ENCODE peak calls at places on chromosome 11, in four cellular contexts. B is GM23338, V is NCI-H345, M is A172. H is an unnamed sample.

GRCh38 chr11:3157381-3158130 is 7.6 kb downstream of the OSBPL5 start:
- DNase-seq in V (no peak), B (no peak), M (peak; percentile 82), H (no peak)

GRCh38 chr11:112289588-112290461 is 29.2 kb upstream of the PLET1 start:
- DNase-seq in M (peak; percentile 24), V (peak; percentile 83), B (peak; percentile 90), H (peak; percentile 80)

GRCh38 chr11:78202733-78203167 is 14.0 kb downstream of the USP35 start:
- DNase-seq in M (no peak), V (no peak), B (no peak), H (peak; percentile 79)

GRCh38 chr11:76660533-76661305 is 9.8 kb downstream of the LRRC32 start:
- DNase-seq in V (no peak), B (no peak), M (no peak), H (no peak)

GRCh38 chr11:11407738-11408084 is 54.7 kb upstream of the CSNK2A3 start:
- DNase-seq in V (peak; percentile 32), M (no peak), B (no peak), H (no peak)

GRCh38 chr11:60767388-60767811 is 10.7 kb downstream of the MS4A15 start:
- DNase-seq in B (peak; percentile 83), V (no peak), M (no peak), H (no peak)

GRCh38 chr11:123193742-123194141 is 1.3 kb downstream of the CLMP start:
- DNase-seq in M (no peak), V (no peak), B (no peak), H (no peak)

GRCh38 chr11:134181707-134182106 is 42.1 kb downstream of the NCAPD3 start:
- DNase-seq in B (no peak), M (no peak), V (no peak), H (no peak)

GRCh38 chr11:128913806-128914205 is 22.6 kb downstream of the KCNJ5 start:
- DNase-seq in B (no peak), V (no peak), M (no peak), H (no peak)

GRCh38 chr11:65437436-65438227 is 15.0 kb downstream of the NEAT1 start:
- DNase-seq in M (peak; percentile 36), B (no peak), V (no peak), H (no peak)

GRCh38 chr11:699116-699508 is 3.5 kb downstream of the TMEM80 start:
- DNase-seq in M (no peak), V (no peak), B (no peak), H (no peak)

GRCh38 chr11:82775218-82775617 is 41.6 kb upstream of the FAM181B start:
- DNase-seq in V (no peak), M (no peak), B (no peak), H (no peak)

GRCh38 chr11:119223856-119224255 is 17.7 kb downstream of the CBL start:
- DNase-seq in B (no peak), M (no peak), V (no peak), H (no peak)

GRCh38 chr11:9265211-9266131 is at the start of gene DENND5A:
- DNase-seq in B (peak; percentile 93), M (peak; percentile 77), V (peak; percentile 80), H (peak; percentile 37)

GRCh38 chr11:68146704-68147474 is 25.7 kb upstream of the CHKA start:
- DNase-seq in V (peak; percentile 82), B (no peak), M (peak; percentile 30), H (no peak)

GRCh38 chr11:27291302-27291889 is 71.6 kb downstream of the CCDC34 start:
- DNase-seq in B (peak; percentile 67), V (peak; percentile 15), M (peak; percentile 25), H (no peak)

GRCh38 chr11:77051511-77051910 is 15.3 kb upstream of the CAPN5 start:
- DNase-seq in V (no peak), B (no peak), M (no peak), H (no peak)

GRCh38 chr11:130426223-130427048 is 2.0 kb downstream of the ADAMTS8 start:
- DNase-seq in B (no peak), M (no peak), V (peak; percentile 13), H (no peak)

GRCh38 chr11:62895501-62895900 is 14.8 kb downstream of the SLC3A2 start:
- DNase-seq in M (no peak), V (no peak), B (no peak), H (no peak)

GRCh38 chr11:105177658-105178057 is 38.1 kb upstream of the CARD18 start:
- DNase-seq in V (no peak), B (no peak), M (peak; percentile 11), H (no peak)

GRCh38 chr11:12269104-12269441 is 108.3 kb upstream of the PARVA start:
- DNase-seq in B (no peak), M (peak; percentile 79), V (no peak), H (no peak)

GRCh38 chr11:6594142-6594768 is 9.2 kb downstream of the RRP8 start:
- DNase-seq in M (no peak), V (no peak), B (no peak), H (no peak)

GRCh38 chr11:72426758-72427157 is 7.6 kb downstream of the CLPB start:
- DNase-seq in B (no peak), M (no peak), V (no peak), H (no peak)

H was measured in CD8-positive, alpha-beta memory T cell.